ENCODE peak calls at places on chromosomes 3 and 15, in eight cellular contexts. One of them, this sample, is unnamed.

GRCh38 chr15:67908756-67909155 is 68.9 kb upstream of the RNU6-1 start:
- DNase-seq in skeletal muscle cell: no peak
- DNase-seq in AG08396: no peak
- DNase-seq in heart left ventricle: no peak
- DNase-seq in activated gamma-delta T cell treated with Interleukin-2 at 50 U/mL for 16 hours: no peak
- DNase-seq in WTC11: no peak
- DNase-seq in AG04449: no peak
- DNase-seq in Ammon's horn: no peak
- DNase-seq in this sample: peak

GRCh38 chr3:45915080-45915479 is 28.2 kb upstream of the CXCR6 start:
- DNase-seq in skeletal muscle cell: no peak
- DNase-seq in AG08396: no peak
- DNase-seq in heart left ventricle: no peak
- DNase-seq in activated gamma-delta T cell treated with Interleukin-2 at 50 U/mL for 16 hours: no peak
- DNase-seq in WTC11: no peak
- DNase-seq in AG04449: no peak
- DNase-seq in Ammon's horn: no peak
- DNase-seq in this sample: no peak

GRCh38 chr3:99418709-99419108 is 219.7 kb upstream of the COL8A1 start:
- DNase-seq in skeletal muscle cell: no peak
- DNase-seq in AG08396: no peak
- DNase-seq in heart left ventricle: no peak
- DNase-seq in activated gamma-delta T cell treated with Interleukin-2 at 50 U/mL for 16 hours: no peak
- DNase-seq in WTC11: no peak
- DNase-seq in AG04449: no peak
- DNase-seq in Ammon's horn: no peak
- DNase-seq in this sample: no peak

GRCh38 chr15:58378241-58379085 is 53.3 kb upstream of the LIPC start:
- DNase-seq in skeletal muscle cell: no peak
- DNase-seq in AG08396: no peak
- DNase-seq in heart left ventricle: no peak
- DNase-seq in activated gamma-delta T cell treated with Interleukin-2 at 50 U/mL for 16 hours: no peak
- DNase-seq in WTC11: no peak
- DNase-seq in AG04449: no peak
- DNase-seq in Ammon's horn: no peak
- DNase-seq in this sample: no peak

GRCh38 chr15:69132935-69133861 is 27.2 kb upstream of the GLCE start:
- DNase-seq in skeletal muscle cell: no peak
- DNase-seq in AG08396: no peak
- DNase-seq in heart left ventricle: no peak
- DNase-seq in activated gamma-delta T cell treated with Interleukin-2 at 50 U/mL for 16 hours: no peak
- DNase-seq in WTC11: no peak
- DNase-seq in AG04449: no peak
- DNase-seq in Ammon's horn: no peak
- DNase-seq in this sample: no peak

GRCh38 chr3:15693340-15693739 is 91.8 kb downstream of the BTD start:
- DNase-seq in skeletal muscle cell: no peak
- DNase-seq in AG08396: no peak
- DNase-seq in heart left ventricle: no peak
- DNase-seq in activated gamma-delta T cell treated with Interleukin-2 at 50 U/mL for 16 hours: no peak
- DNase-seq in WTC11: no peak
- DNase-seq in AG04449: no peak
- DNase-seq in Ammon's horn: no peak
- DNase-seq in this sample: no peak

GRCh38 chr3:170179444-170179843 is 2.1 kb downstream of the PHC3 start:
- DNase-seq in skeletal muscle cell: no peak
- DNase-seq in AG08396: no peak
- DNase-seq in heart left ventricle: no peak
- DNase-seq in activated gamma-delta T cell treated with Interleukin-2 at 50 U/mL for 16 hours: no peak
- DNase-seq in WTC11: no peak
- DNase-seq in AG04449: no peak
- DNase-seq in Ammon's horn: no peak
- DNase-seq in this sample: no peak

GRCh38 chr3:49092948-49093852 is 671 bp downstream of the QRICH1 start:
- DNase-seq in skeletal muscle cell: peak
- DNase-seq in AG08396: peak
- DNase-seq in heart left ventricle: peak
- DNase-seq in activated gamma-delta T cell treated with Interleukin-2 at 50 U/mL for 16 hours: peak
- DNase-seq in WTC11: peak
- DNase-seq in AG04449: peak
- DNase-seq in Ammon's horn: peak
- DNase-seq in this sample: peak

GRCh38 chr3:25826510-25826909 is 36.6 kb downstream of the OXSM start:
- DNase-seq in skeletal muscle cell: no peak
- DNase-seq in AG08396: no peak
- DNase-seq in heart left ventricle: no peak
- DNase-seq in activated gamma-delta T cell treated with Interleukin-2 at 50 U/mL for 16 hours: no peak
- DNase-seq in WTC11: no peak
- DNase-seq in AG04449: no peak
- DNase-seq in Ammon's horn: no peak
- DNase-seq in this sample: no peak